ENCODE peak calls at places on chromosome 9, in six cellular contexts. Y is WTC11, C is HepG2, L is H1, P is GM12878, X is K562. F is an unnamed sample.

GRCh38 chr9:7185612-7186011 is 427.8 kb downstream of the KDM4C start:
- DNase-seq in Y (peak; percentile 31), C (peak; percentile 42), L (no peak), P (no peak), X (no peak), F (peak; percentile 74)

GRCh38 chr9:70561805-70562395 is 147.4 kb upstream of the KLF9 start:
- DNase-seq in Y (no peak), C (no peak), L (no peak), P (no peak), X (no peak), F (no peak)

GRCh38 chr9:111953444-111953843 is 56.8 kb downstream of the UGCG start:
- DNase-seq in Y (no peak), C (no peak), L (no peak), P (no peak), X (no peak), F (no peak)

GRCh38 chr9:134286513-134287245 is 39.6 kb upstream of the RXRA start:
- DNase-seq in Y (no peak), C (no peak), L (no peak), P (no peak), X (no peak), F (no peak)

GRCh38 chr9:88828492-88828974 is 162.7 kb upstream of the S1PR3 start:
- DNase-seq in Y (no peak), C (no peak), L (no peak), P (no peak), X (no peak), F (no peak)

GRCh38 chr9:124673063-124673462 is 98.0 kb downstream of the NR6A1 start:
- DNase-seq in Y (no peak), C (no peak), L (no peak), P (no peak), X (no peak), F (no peak)

GRCh38 chr9:33263131-33263935 is 1.2 kb downstream of the BAG1 start:
- DNase-seq in Y (no peak), C (peak; percentile 18), L (no peak), P (no peak), X (no peak), F (no peak)

GRCh38 chr9:113665756-113666155 is 202.2 kb downstream of the RGS3 start:
- DNase-seq in Y (no peak), C (no peak), L (no peak), P (no peak), X (no peak), F (no peak)

GRCh38 chr9:99513441-99514112 is 291.5 kb downstream of the SEC61B start:
- DNase-seq in Y (no peak), C (no peak), L (no peak), P (peak; percentile 59), X (no peak), F (no peak)

DNA sequence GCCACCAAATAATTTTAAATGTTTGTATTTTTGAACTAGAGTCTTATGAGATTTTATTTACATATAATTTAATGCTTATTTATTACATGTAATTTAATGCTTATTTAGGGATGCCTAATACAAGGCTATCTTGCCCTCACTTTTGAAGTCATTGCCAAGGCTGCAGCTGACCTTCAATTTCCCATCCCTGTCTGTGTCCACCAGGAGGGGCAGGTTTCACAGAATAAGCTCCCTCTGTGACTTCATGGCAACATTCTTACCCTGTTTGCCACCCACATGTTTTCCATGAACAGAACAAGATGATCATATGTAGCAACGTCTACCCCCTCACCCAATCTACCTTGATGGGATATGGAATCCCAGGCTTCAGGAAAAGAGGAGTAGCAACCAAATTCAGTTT is 27.0 kb downstream of the C5 start:
- DNase-seq in Y (no peak), C (peak; percentile 31), L (no peak), P (no peak), X (no peak), F (peak; percentile 41)
- TF ChIP-seq ATF3 in Y (no peak), C (no peak), L (no peak), P (no peak), X (no peak), F (no peak)

DNA sequence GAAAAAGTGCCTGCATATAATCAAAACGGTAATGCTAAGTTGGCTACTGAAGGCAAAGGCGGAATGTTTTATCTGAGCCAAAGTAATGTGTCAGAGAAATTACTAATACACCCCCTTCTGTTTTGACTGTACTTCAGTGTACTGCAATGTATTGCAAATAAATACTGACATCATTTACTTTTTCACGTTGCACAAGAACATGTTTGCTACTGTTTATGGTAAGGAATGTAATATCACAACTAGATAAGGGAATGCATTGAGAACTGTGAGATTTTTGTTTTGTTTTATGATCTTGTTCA is 825 bp upstream of the AGTPBP1 start:
- DNase-seq in Y (no peak), C (no peak), L (no peak), P (no peak), X (no peak), F (no peak)
- TF ChIP-seq ATF3 in Y (no peak), C (no peak), L (no peak), P (no peak), X (no peak), F (no peak)

GRCh38 chr9:91073811-91074771 is 272.5 kb downstream of the SYK start:
- DNase-seq in Y (no peak), C (no peak), L (peak; percentile 17), P (no peak), X (no peak), F (no peak)

GRCh38 chr9:91073049-91073810 is 271.6 kb downstream of the SYK start:
- DNase-seq in Y (no peak), C (no peak), L (peak; percentile 36), P (no peak), X (no peak), F (no peak)

GRCh38 chr9:91074866-91075265 is 273.2 kb downstream of the SYK start:
- DNase-seq in Y (no peak), C (no peak), L (peak; percentile 33), P (no peak), X (no peak), F (no peak)

GRCh38 chr9:91075279-91075678 is 273.7 kb downstream of the SYK start:
- DNase-seq in Y (no peak), C (no peak), L (peak; percentile 41), P (no peak), X (no peak), F (no peak)

GRCh38 chr9:91071185-91071990 is 269.8 kb downstream of the SYK start:
- DNase-seq in Y (no peak), C (peak; percentile 76), L (peak; percentile 41), P (no peak), X (no peak), F (no peak)
- TF ChIP-seq ATF3 in Y (no peak), C (no peak), L (no peak), P (no peak), X (no peak), F (no peak)

GRCh38 chr9:10806873-10807272 is 194.1 kb upstream of the PTPRD start:
- DNase-seq in Y (no peak), C (no peak), L (no peak), P (no peak), X (no peak), F (no peak)
- TF ChIP-seq ATF3 in Y (no peak), C (no peak), L (no peak), P (no peak), X (no peak), F (no peak)

DNA sequence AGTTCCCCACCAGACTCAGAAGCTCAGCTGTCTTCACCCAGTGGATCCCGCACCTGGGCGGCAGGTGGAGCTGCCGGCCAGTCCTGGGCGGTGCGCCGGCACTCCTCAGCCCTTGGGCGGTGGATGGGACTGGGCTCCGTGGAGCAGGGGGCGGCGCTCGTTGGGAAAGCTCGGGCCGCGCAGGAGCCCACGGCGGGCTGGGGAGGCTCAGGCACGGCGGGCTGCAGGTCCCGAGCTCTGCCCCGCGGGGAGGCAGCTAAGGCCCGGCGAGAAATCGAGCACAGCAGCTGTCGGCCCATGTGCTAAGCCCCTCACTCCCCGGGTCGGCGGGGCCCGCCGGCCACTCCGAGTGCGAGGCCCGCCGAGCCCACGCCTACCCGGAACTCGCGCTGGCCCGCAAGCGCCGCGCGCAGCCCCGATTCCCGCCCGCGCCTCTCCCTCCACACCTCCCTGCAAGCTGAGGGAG is 560.0 kb downstream of the BRINP1 start:
- DNase-seq in Y (peak; percentile 51), C (no peak), L (peak; percentile 68), P (no peak), X (no peak), F (no peak)
- TF ChIP-seq ATF3 in Y (no peak), C (no peak), L (no peak), P (no peak), X (no peak), F (no peak)

GRCh38 chr9:130197386-130197785 is 25.2 kb downstream of the NCS1 start:
- DNase-seq in Y (no peak), C (no peak), L (no peak), P (no peak), X (no peak), F (no peak)

GRCh38 chr9:130196643-130197042 is 24.4 kb downstream of the NCS1 start:
- DNase-seq in Y (no peak), C (no peak), L (no peak), P (no peak), X (no peak), F (no peak)

GRCh38 chr9:130194406-130194932 is 22.3 kb downstream of the NCS1 start:
- DNase-seq in Y (no peak), C (no peak), L (no peak), P (no peak), X (no peak), F (no peak)

GRCh38 chr9:130193531-130194405 is 21.6 kb downstream of the NCS1 start:
- DNase-seq in Y (no peak), C (no peak), L (no peak), P (no peak), X (no peak), F (no peak)

DNA sequence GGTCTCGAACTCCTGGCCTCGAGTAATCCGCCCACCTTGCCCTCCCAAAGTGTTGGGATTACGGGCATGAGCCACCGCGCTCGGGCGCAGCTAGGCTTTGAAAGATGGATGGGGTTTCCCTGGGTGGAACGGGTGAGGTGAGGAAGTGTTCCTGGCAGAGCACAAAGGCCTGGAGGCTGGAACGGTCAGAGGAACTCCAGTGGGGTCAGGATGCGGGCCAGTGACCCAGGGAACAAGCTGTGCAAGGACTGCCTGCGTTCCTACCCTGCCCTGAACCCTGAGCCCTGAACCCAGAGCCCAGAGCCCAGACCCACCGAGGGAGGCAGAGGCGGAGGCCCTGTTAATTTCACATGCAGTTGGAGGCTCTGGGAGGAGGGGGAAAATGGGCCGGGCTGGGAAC is 23.4 kb downstream of the NCS1 start:
- DNase-seq in Y (no peak), C (no peak), L (no peak), P (no peak), X (no peak), F (no peak)
- TF ChIP-seq ATF3 in Y (no peak), C (no peak), L (no peak), P (no peak), X (no peak), F (no peak)

DNA sequence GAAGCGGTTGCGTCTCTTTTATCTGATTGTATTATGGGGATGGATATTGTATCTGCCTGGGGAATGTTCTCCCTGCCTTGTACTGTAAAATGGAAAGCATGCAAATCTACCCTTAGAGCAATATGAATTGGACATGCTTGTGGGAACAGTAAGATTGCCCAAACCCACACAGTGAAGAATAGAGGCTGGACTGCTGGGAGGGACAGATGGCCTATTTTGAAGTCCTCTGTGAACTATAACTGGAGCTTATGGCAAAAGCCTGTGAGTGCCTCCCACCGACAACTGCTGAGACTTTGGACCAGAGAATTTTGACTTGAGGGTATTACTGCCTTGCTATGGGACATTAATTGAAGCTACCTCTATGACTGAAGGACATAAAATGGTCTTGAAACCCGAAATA is 168.9 kb downstream of the ERCC6L2 start:
- DNase-seq in Y (no peak), C (no peak), L (no peak), P (no peak), X (no peak), F (no peak)
- TF ChIP-seq ATF3 in Y (no peak), C (no peak), L (no peak), P (no peak), X (no peak), F (no peak)

GRCh38 chr9:127180457-127181314 is 58.3 kb upstream of the ANGPTL2 start:
- DNase-seq in Y (peak; percentile 5), C (no peak), L (no peak), P (no peak), X (no peak), F (no peak)
- TF ChIP-seq ATF3 in Y (no peak), C (no peak), L (no peak), P (no peak), X (no peak), F (no peak)

F was measured in HCT116.